ENCODE peak calls at places on chromosomes 16 and 17, in eight cellular contexts. H is hepatocyte, K is neural progenitor cell, Y is left ventricle myocardium inferior, S is heart right ventricle, Q is fibroblast of the aortic adventitia, M is tibial nerve, B is AG10803. D is an unnamed sample.

GRCh38 chr17:4304417-4305027 is 40.7 kb upstream of the ANKFY1 start:
- DNase-seq in Y (no peak), H (peak), B (peak), M (peak), K (peak), Q (peak), S (peak), D (peak)

GRCh38 chr17:1315891-1316403 is 36.5 kb downstream of the TRARG1 start:
- DNase-seq in Q (no peak), S (peak), Y (peak), M (no peak), K (no peak), H (no peak), B (no peak), D (no peak)

GRCh38 chr16:3276679-3277078 is 6.6 kb upstream of the ZNF263 start:
- DNase-seq in Q (no peak), K (no peak), B (no peak), Y (no peak), H (no peak), S (no peak), M (no peak), D (no peak)

GRCh38 chr17:48804936-48805411 is 12.1 kb downstream of the TTLL6 start:
- DNase-seq in K (peak), S (peak), M (peak), Y (peak), B (peak), H (peak), Q (peak), D (peak)

GRCh38 chr17:81514735-81515529 is 2.3 kb upstream of the ACTG1 start:
- DNase-seq in H (peak), Y (peak), K (peak), B (peak), Q (peak), M (peak), S (peak), D (peak)

GRCh38 chr17:29784661-29785060 is 145.4 kb downstream of the SSH2 start:
- DNase-seq in M (no peak), K (no peak), B (peak), H (no peak), Y (no peak), Q (peak), S (no peak), D (no peak)

GRCh38 chr16:86466695-86467406 is 43.5 kb upstream of the FOXF1 start:
- DNase-seq in H (no peak), Y (no peak), S (no peak), B (no peak), Q (peak), K (no peak), M (no peak), D (no peak)

GRCh38 chr17:74147966-74148365 is 55.5 kb upstream of the RPL38 start:
- DNase-seq in B (no peak), S (no peak), Q (no peak), K (no peak), H (no peak), M (no peak), Y (no peak), D (peak)

GRCh38 chr17:75345514-75346167 is 56.4 kb upstream of the SLC25A19 start:
- DNase-seq in Q (no peak), K (peak), M (no peak), H (no peak), S (no peak), B (no peak), Y (no peak), D (no peak)

GRCh38 chr17:33228548-33228947 is 64.5 kb downstream of the ASIC2 start:
- DNase-seq in Q (no peak), B (no peak), H (no peak), Y (peak), M (no peak), K (no peak), S (peak), D (no peak)

GRCh38 chr16:48384982-48385271 is 286 bp downstream of the SIAH1 start:
- DNase-seq in S (peak), Y (peak), M (no peak), K (no peak), H (no peak), B (peak), Q (no peak), D (peak)

GRCh38 chr16:30740364-30741251 is 7.6 kb upstream of the PHKG2 start:
- DNase-seq in Y (peak), H (peak), B (peak), K (no peak), Q (peak), S (peak), M (peak), D (no peak)

GRCh38 chr17:74012465-74012864 is 191.0 kb upstream of the RPL38 start:
- DNase-seq in M (no peak), K (no peak), Q (no peak), Y (no peak), B (no peak), S (no peak), H (no peak), D (peak)

GRCh38 chr17:38672788-38673713 is 1.7 kb downstream of the EPOP start:
- DNase-seq in Q (no peak), H (no peak), S (no peak), B (no peak), K (peak), Y (no peak), M (no peak), D (no peak)

GRCh38 chr17:38674749-38675615 is at the start of gene EPOP:
- DNase-seq in Q (peak), B (peak), H (peak), Y (peak), K (peak), S (peak), M (peak), D (peak)

GRCh38 chr17:38673714-38674012 is 1.1 kb downstream of the EPOP start:
- DNase-seq in S (no peak), Q (no peak), M (no peak), H (peak), Y (peak), B (no peak), K (peak), D (no peak)

GRCh38 chr17:38671939-38672720 is 2.6 kb downstream of the EPOP start:
- DNase-seq in S (no peak), H (no peak), M (no peak), Q (no peak), K (peak), Y (no peak), B (no peak), D (no peak)

GRCh38 chr17:38674013-38674748 is 576 bp downstream of the EPOP start:
- DNase-seq in M (no peak), H (peak), Q (no peak), K (peak), Y (peak), S (no peak), B (no peak), D (peak)
- TF ChIP-seq CTCF in M (no peak), H (peak), Q (no peak), K (peak), Y (no peak), S (peak), B (no peak), D (peak)

GRCh38 chr17:70171159-70171558 is 1.8 kb downstream of the KCNJ2 start:
- DNase-seq in B (no peak), M (no peak), S (no peak), H (no peak), Q (no peak), Y (no peak), K (no peak), D (peak)

GRCh38 chr17:70169707-70170597 is 620 bp downstream of the KCNJ2 start:
- DNase-seq in M (peak), S (no peak), B (peak), H (peak), Y (peak), K (no peak), Q (peak), D (no peak)

GRCh38 chr17:70173646-70174045 is 4.3 kb downstream of the KCNJ2 start:
- DNase-seq in S (peak), Q (no peak), Y (no peak), B (no peak), M (no peak), H (peak), K (no peak), D (no peak)

GRCh38 chr17:70172449-70172848 is 3.1 kb downstream of the KCNJ2 start:
- DNase-seq in H (no peak), S (no peak), M (no peak), K (no peak), B (no peak), Q (no peak), Y (no peak), D (no peak)

DNA sequence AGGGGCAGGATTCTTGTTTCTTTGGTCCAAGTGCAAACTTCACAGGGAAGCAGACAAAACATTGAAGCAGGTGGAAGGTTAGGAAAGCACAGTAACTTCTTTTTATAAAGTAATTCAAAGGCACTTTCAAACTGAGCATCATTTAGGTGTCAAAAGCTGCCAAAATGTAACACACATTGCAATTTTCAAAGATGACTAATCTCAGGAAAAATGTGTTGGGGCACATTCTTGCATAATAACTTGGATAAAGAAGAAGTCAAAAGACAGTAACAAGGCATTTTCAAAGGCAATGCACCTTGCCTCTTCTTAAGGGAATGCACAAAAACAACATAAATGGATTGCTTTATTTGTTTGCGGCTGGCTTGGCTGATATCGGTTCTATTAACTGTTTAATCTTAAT is 3.6 kb downstream of the KCNJ2 start:
- DNase-seq in S (no peak), Q (peak), Y (no peak), H (no peak), K (no peak), B (peak), M (no peak), D (no peak)
- H3K4me3 ChIP-seq in S (peak), Q (no peak), Y (peak), H (no peak), K (no peak), B (no peak), M (no peak), D (no peak)

GRCh38 chr16:80387308-80387921 is 153.4 kb upstream of the DYNLRB2 start:
- DNase-seq in S (no peak), Y (no peak), Q (no peak), B (no peak), K (no peak), M (no peak), H (no peak), D (no peak)
- TF ChIP-seq CTCF in S (no peak), Y (no peak), Q (no peak), B (no peak), K (peak), M (no peak), H (peak), D (no peak)

DNA sequence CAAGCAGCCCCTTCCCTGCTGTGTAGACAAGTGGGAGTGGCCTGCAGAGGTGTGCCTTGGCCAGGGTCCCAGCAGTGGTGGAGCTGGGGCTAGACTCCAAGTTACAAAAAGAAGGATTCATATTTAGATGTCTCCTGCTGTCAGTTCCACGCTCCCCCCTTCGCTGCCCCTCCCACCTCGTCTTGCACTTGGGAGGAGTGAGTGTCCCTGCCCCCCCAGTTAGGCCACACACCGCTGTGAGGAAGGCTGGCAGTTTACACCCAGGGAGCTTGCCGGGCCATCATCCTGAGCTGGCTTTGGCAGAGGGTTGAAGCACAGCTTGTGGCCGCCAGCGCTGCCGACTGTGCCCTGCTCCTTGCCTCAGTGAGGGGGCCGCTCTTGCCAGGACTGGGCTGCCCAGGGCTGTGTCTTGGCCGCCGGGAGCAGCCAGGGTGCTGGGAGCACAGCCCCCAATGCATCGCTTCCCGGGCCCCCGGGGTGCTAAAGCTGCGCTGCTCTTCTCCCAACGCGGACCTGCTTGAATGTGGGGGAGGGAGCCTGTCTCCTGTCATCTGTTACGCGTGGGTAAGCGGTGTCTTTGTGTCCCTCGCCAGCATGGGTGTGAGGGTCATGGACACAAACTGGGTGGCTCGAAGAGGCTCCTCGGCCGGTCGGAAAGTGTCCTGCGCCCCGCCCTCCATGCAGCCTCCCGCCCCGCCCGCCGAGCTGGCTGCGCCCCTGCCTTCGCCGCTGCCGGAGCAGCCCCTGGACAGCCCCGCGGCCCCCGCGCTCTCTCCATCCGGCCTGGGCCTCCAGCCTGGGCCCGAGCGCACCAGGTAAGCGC is 44.1 kb downstream of the ELAC2 start:
- DNase-seq in K (peak), Y (no peak), H (peak), Q (no peak), M (no peak), S (no peak), B (no peak), D (no peak)
- H3K4me3 ChIP-seq in K (peak), Y (peak), H (peak), Q (peak), M (peak), S (peak), B (peak), D (no peak)

GRCh38 chr16:87684106-87684677 is 81.6 kb downstream of the KLHDC4 start:
- DNase-seq in M (no peak), Q (no peak), S (no peak), H (no peak), Y (no peak), B (no peak), K (no peak), D (no peak)

GRCh38 chr16:87682852-87683399 is 80.6 kb downstream of the JPH3 start:
- DNase-seq in Q (no peak), B (no peak), S (no peak), H (no peak), K (no peak), Y (no peak), M (no peak), D (no peak)

GRCh38 chr16:87680272-87680644 is 78.0 kb downstream of the JPH3 start:
- DNase-seq in H (no peak), Q (no peak), S (no peak), M (no peak), K (no peak), B (no peak), Y (no peak), D (no peak)

GRCh38 chr16:87679593-87680271 is 77.4 kb downstream of the JPH3 start:
- DNase-seq in M (no peak), Y (no peak), H (no peak), S (no peak), Q (no peak), K (no peak), B (no peak), D (no peak)

DNA sequence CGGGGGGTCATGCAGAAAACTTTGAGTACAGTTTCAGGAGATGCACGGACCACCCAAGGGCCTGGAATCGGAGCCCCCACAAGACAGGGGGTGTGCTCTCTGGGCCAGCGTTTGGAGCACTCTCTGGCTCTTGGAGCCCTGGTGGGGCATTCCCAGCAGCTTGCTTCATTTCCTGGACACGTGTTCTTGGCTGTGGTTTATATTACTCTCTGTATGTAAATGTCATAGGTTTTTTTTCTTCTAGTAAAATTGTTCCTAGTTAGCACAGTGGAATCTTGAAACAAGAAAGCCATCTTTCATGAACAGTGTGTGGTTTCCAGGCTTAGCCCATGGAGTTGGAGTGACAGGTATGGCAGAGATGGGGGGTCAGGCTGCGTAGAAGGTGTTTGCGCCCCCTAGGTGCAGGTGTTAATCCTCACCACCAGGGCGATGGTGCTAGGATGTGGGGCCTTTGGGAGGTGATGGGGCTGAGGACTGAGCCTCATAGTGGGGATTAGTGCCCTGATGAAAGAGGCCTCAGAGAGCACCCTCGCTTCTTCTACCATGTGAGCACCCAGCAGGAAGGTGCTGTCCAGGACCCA is 79.8 kb downstream of the JPH3 start:
- DNase-seq in S (no peak), H (no peak), K (peak), Q (peak), Y (no peak), M (no peak), B (peak), D (peak)
- TF ChIP-seq CTCF in S (no peak), H (no peak), K (peak), Q (peak), Y (peak), M (no peak), B (peak), D (peak)

GRCh38 chr17:65885484-65885883 is 306.4 kb downstream of the CEP112 start:
- DNase-seq in M (no peak), S (no peak), Y (no peak), H (no peak), Q (no peak), K (no peak), B (peak), D (no peak)
- H3K4me3 ChIP-seq in M (no peak), S (no peak), Y (no peak), H (no peak), Q (no peak), K (no peak), B (no peak), D (no peak)